ENCODE peak calls at places on chromosomes 5 and 9, in ten cellular contexts. P, T, M, G, Q, V, X, Z, O and Y are unnamed samples.

GRCh38 chr5:15261279-15261668 is 238.7 kb upstream of the FBXL7 start:
- DNase-seq in G (no peak), T (no peak), P (no peak), O (no peak), Q (no peak), X (no peak), V (no peak), M (no peak), Z (no peak), Y (no peak)

GRCh38 chr9:133942206-133942975 is 49.7 kb downstream of the VAV2 start:
- DNase-seq in P (no peak), V (no peak), T (no peak), Z (no peak), G (no peak), X (no peak), Q (no peak), O (no peak), M (no peak), Y (no peak)

GRCh38 chr5:151406322-151406947 is 41.0 kb upstream of the SLC36A1 start:
- DNase-seq in Q (no peak), X (no peak), M (no peak), P (no peak), G (no peak), T (no peak), O (peak), Z (peak), V (no peak), Y (no peak)

GRCh38 chr5:31918739-31919138 is 255.4 kb downstream of the GOLPH3 start:
- DNase-seq in P (no peak), M (peak), Q (no peak), Z (no peak), X (no peak), O (no peak), T (no peak), V (no peak), G (no peak), Y (no peak)

GRCh38 chr9:31799953-31800609 is 584.4 kb upstream of the ACO1 start:
- DNase-seq in Z (peak), X (no peak), T (peak), P (peak), O (peak), G (no peak), M (no peak), Q (peak), V (no peak), Y (no peak)

GRCh38 chr5:152601806-152602467 is 196.9 kb upstream of the NMUR2 start:
- DNase-seq in P (peak), O (no peak), G (no peak), T (no peak), M (no peak), Z (no peak), V (no peak), X (no peak), Q (no peak), Y (no peak)

GRCh38 chr5:18483386-18483785 is 849.1 kb downstream of the TAF11L14 start:
- DNase-seq in X (no peak), Q (no peak), G (no peak), T (peak), P (peak), O (no peak), V (no peak), Z (peak), M (no peak), Y (no peak)

GRCh38 chr5:178651046-178651810 is 24.4 kb upstream of the CLK4 start:
- DNase-seq in V (no peak), P (peak), M (no peak), Z (no peak), O (peak), G (no peak), X (peak), Q (no peak), T (peak), Y (no peak)

GRCh38 chr9:129752915-129753724 is at the start of gene PTGES:
- DNase-seq in Z (peak), G (no peak), Q (no peak), V (peak), X (no peak), M (peak), T (peak), P (peak), O (peak), Y (no peak)

GRCh38 chr9:129498451-129499376 is 122.2 kb downstream of the C9orf50 start:
- DNase-seq in G (no peak), Z (no peak), P (no peak), Q (no peak), M (no peak), T (no peak), X (no peak), O (no peak), V (no peak), Y (no peak)

GRCh38 chr5:99019812-99020697 is 91.2 kb upstream of the CHD1 start:
- DNase-seq in V (no peak), T (peak), O (peak), P (peak), Z (peak), X (no peak), Q (peak), M (no peak), G (no peak), Y (no peak)

GRCh38 chr5:137627293-137627692 is 108.6 kb downstream of the KLHL3 start:
- DNase-seq in G (no peak), V (no peak), M (no peak), Q (no peak), X (no peak), P (no peak), Z (no peak), O (no peak), T (no peak), Y (no peak)

GRCh38 chr9:134807726-134808125 is 72.9 kb upstream of the FCN2 start:
- DNase-seq in T (no peak), M (no peak), X (no peak), P (no peak), V (no peak), O (peak), G (no peak), Q (no peak), Z (no peak), Y (no peak)

GRCh38 chr9:97109194-97109811 is 70.4 kb upstream of the CTSV start:
- DNase-seq in Q (no peak), X (peak), M (no peak), P (peak), O (peak), G (no peak), T (peak), Z (peak), V (peak), Y (no peak)

GRCh38 chr5:93607367-93608258 is 24.6 kb downstream of the NR2F1 start:
- DNase-seq in Q (no peak), O (peak), X (no peak), P (peak), V (no peak), T (peak), M (peak), G (peak), Z (peak), Y (no peak)

GRCh38 chr5:176553260-176554085 is 4.3 kb downstream of the CDHR2 start:
- DNase-seq in X (no peak), P (peak), O (no peak), G (no peak), V (no peak), M (no peak), T (peak), Q (no peak), Z (peak), Y (no peak)

GRCh38 chr5:123543438-123543837 is 31.5 kb downstream of the CSNK1G3 start:
- DNase-seq in O (no peak), Q (no peak), M (no peak), P (peak), G (no peak), X (no peak), T (peak), V (no peak), Z (peak), Y (no peak)

GRCh38 chr5:103938151-103938671 is 375.6 kb upstream of the NUDT12 start:
- DNase-seq in M (no peak), X (no peak), Q (no peak), O (no peak), T (no peak), G (no peak), Z (no peak), V (no peak), P (no peak), Y (no peak)

GRCh38 chr5:150511641-150512367 is 3.9 kb downstream of the NDST1 start:
- DNase-seq in O (peak), Z (no peak), P (peak), G (no peak), Q (no peak), M (peak), V (no peak), T (peak), X (peak), Y (no peak)

GRCh38 chr5:124285071-124285470 is 461.4 kb downstream of the ZNF608 start:
- DNase-seq in Z (peak), X (no peak), T (peak), V (no peak), P (no peak), M (no peak), Q (peak), G (no peak), O (no peak), Y (no peak)

GRCh38 chr9:976258-976804 is at the start of gene DMRT3:
- DNase-seq in Q (no peak), M (peak), T (no peak), G (no peak), O (no peak), Z (no peak), V (peak), X (no peak), P (no peak), Y (no peak)